ENCODE peak calls at places on chromosomes 4 and X, in six cellular contexts. F, P, K, V, E and C are unnamed samples.

GRCh38 chr4:127203561-127204260 is 429.0 kb upstream of the INTU start:
- DNase-seq in F (no peak), E (no peak), P (peak), K (no peak), V (no peak), C (no peak)

GRCh38 chr4:183458005-183458404 is 13.6 kb downstream of the CDKN2AIP start:
- DNase-seq in V (no peak), E (no peak), K (no peak), P (no peak), F (no peak), C (no peak)

GRCh38 chrX:35682481-35682880 is 115.7 kb upstream of the MAGEB16 start:
- DNase-seq in K (no peak), P (no peak), V (no peak), E (no peak), F (no peak), C (no peak)

GRCh38 chr4:175802988-175803387 is 9.1 kb downstream of the GPM6A start:
- DNase-seq in K (no peak), E (no peak), F (no peak), P (no peak), V (no peak), C (no peak)

GRCh38 chr4:180060159-180060889 is 2182.9 kb upstream of the TENM3 start:
- DNase-seq in K (peak), F (no peak), V (no peak), E (no peak), P (no peak), C (peak)

GRCh38 chr4:84502955-84503373 is 3.9 kb upstream of the NKX6-1 start:
- DNase-seq in V (no peak), F (no peak), K (no peak), P (no peak), E (no peak), C (no peak)

GRCh38 chr4:54861201-54861600 is 203.4 kb downstream of the KIT start:
- DNase-seq in V (no peak), E (no peak), K (no peak), F (no peak), P (no peak), C (no peak)

GRCh38 chr4:74583066-74583700 is 138.2 kb downstream of the AREG start:
- DNase-seq in E (no peak), F (no peak), K (no peak), V (no peak), P (no peak), C (no peak)

GRCh38 chr4:158055668-158056067 is 117.2 kb downstream of the GASK1B start:
- DNase-seq in P (no peak), V (no peak), E (no peak), K (no peak), F (no peak), C (no peak)

GRCh38 chr4:154692311-154692818 is 51.4 kb upstream of the LRAT start:
- DNase-seq in K (no peak), F (no peak), E (no peak), P (no peak), V (no peak), C (no peak)

GRCh38 chrX:150099316-150099715 is 161.0 kb upstream of the EOLA2 start:
- DNase-seq in F (peak), P (no peak), K (no peak), V (no peak), E (no peak), C (no peak)

GRCh38 chr4:158998624-158999023 is 104.3 kb upstream of the RAPGEF2 start:
- DNase-seq in E (no peak), P (no peak), F (no peak), V (no peak), K (peak), C (no peak)

GRCh38 chrX:71100581-71101505 is 5.2 kb downstream of the FOXO4 start:
- DNase-seq in F (no peak), K (no peak), V (no peak), P (no peak), E (peak), C (no peak)

GRCh38 chrX:134776844-134777370 is 118.6 kb upstream of the PLAC1 start:
- DNase-seq in K (no peak), V (no peak), E (no peak), F (no peak), P (no peak), C (no peak)